ENCODE peak calls at places on chromosomes 11 and 22, in five cellular contexts. G is keratinocyte, X is IMR-90, M is cardiac muscle cell, N is tibial nerve. Y is an unnamed sample. For H3K27me3, the result is how much of the 10 kb centered on the place peaks cover.

GRCh38 chr11:20638074-20638473 is 31.3 kb upstream of the NELL1 start:
- DNase-seq in G (no peak), X (no peak), M (no peak), N (no peak), Y (no peak)

GRCh38 chr11:12581923-12582322 is 92.3 kb upstream of the TEAD1 start:
- DNase-seq in G (no peak), X (peak), M (peak), N (no peak), Y (no peak)

GRCh38 chr11:110160016-110160415 is 66.8 kb downstream of the ZC3H12C start:
- DNase-seq in G (no peak), X (peak), M (no peak), N (no peak), Y (no peak)

GRCh38 chr11:35344990-35345655 is 74.2 kb downstream of the SLC1A2 start:
- DNase-seq in G (no peak), X (no peak), M (no peak), N (no peak), Y (no peak)

GRCh38 chr22:19970479-19971275 is 29.1 kb upstream of the TXNRD2 start:
- DNase-seq in G (no peak), X (peak), M (peak), N (peak), Y (peak)

GRCh38 chr11:7490054-7490453 is 4.7 kb downstream of the OLFML1 start:
- DNase-seq in G (no peak), X (peak), M (no peak), N (no peak), Y (no peak)

GRCh38 chr11:31355131-31355530 is 14.4 kb downstream of the DCDC1 start:
- DNase-seq in G (no peak), X (peak), M (no peak), N (no peak), Y (no peak)

GRCh38 chr11:133082851-133083488 is 449.3 kb downstream of the OPCML start:
- DNase-seq in G (no peak), X (peak), M (peak), N (no peak), Y (peak)

GRCh38 chr11:3807856-3808845 is at the start of gene PGAP2:
- DNase-seq in G (no peak), X (peak), M (peak), N (peak), Y (peak)

GRCh38 chr11:119907122-119907933 is 178.3 kb upstream of the NECTIN1 start:
- DNase-seq in G (no peak), X (no peak), M (no peak), N (no peak), Y (no peak)

GRCh38 chr11:92316410-92316809 is 91.8 kb downstream of the FAT3 start:
- DNase-seq in G (no peak), X (no peak), M (no peak), N (no peak), Y (no peak)

DNA sequence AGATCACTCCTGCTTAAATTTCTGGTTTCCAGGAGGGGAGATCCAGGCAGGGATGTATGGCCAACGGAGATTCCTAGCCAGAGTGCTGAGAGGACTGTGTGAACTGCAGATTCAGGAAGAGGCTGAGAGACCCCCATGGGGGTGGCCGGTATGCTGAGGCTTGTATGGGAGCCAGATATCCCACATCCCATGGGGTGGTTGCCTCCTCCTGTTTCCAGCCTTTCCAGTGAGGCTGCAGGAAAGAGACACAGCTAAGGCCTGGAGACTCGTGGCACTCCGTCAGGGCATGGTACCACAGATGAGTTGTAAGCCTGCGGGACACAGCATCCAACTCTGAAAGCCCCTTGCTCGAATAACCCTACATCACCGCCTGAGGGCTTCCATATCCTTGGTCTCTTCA is 1.4 kb upstream of the MYOD1 start:
- DNase-seq in G (no peak), X (no peak), M (no peak), N (no peak), Y (no peak)
- H3K27me3 ChIP-seq in G (half or more), X (half or more), M (half or more), N (under half), Y (half or more)

GRCh38 chr11:75767228-75767572 is 1.4 kb upstream of the DGAT2 start:
- DNase-seq in G (no peak), X (no peak), M (no peak), N (no peak), Y (no peak)

GRCh38 chr11:75768112-75768908 is at the start of gene DGAT2:
- DNase-seq in G (no peak), X (peak), M (peak), N (peak), Y (peak)

GRCh38 chr11:75766449-75767227 is 1.9 kb upstream of the DGAT2 start:
- DNase-seq in G (no peak), X (no peak), M (no peak), N (no peak), Y (no peak)

GRCh38 chr11:75768909-75769771 is 562 bp downstream of the DGAT2 start:
- DNase-seq in G (no peak), X (no peak), M (no peak), N (no peak), Y (no peak)

GRCh38 chr11:75767793-75768111 is 826 bp upstream of the DGAT2 start:
- DNase-seq in G (no peak), X (no peak), M (no peak), N (no peak), Y (no peak)
- H3K27me3 ChIP-seq in G (under half), X (under half), M (under half), N (under half), Y (under half)

GRCh38 chr22:24752091-24752623 is 22.4 kb downstream of the PIWIL3 start:
- DNase-seq in G (no peak), X (no peak), M (no peak), N (no peak), Y (no peak)
- H3K27me3 ChIP-seq in G (under half), X (under half), M (under half), N (under half), Y (under half)

DNA sequence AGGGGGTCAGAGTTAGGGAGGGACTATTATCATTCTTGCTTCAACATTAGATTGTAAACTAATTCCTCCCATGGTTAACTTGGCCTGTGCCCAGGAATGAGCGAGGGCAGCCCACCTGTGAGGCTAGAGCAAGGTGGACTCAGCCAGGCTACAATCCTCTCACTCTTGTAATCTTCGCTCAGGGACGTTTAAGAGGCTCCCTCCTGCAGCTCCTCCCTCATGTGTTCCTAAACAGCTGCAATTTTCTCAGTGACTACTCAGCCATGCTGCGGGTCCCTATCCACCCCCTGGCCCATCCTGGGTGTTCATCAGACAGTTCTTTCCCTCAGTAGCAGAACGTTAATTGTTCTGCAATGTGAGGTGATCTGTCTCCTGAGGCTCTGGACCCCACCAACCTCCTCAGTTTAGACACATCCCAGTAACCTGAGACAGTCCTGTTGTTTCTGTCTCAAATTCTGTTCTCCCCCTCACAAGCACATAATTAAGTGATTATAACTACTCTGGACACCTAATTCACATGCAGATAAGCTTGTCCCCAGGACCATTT is 337.1 kb upstream of the B3GAT1 start:
- DNase-seq in G (no peak), X (no peak), M (no peak), N (no peak), Y (no peak)
- H3K27me3 ChIP-seq in G (under half), X (under half), M (under half), N (under half), Y (under half)

Y was measured in CD4-positive, alpha-beta T cell.